ENCODE peak calls at places on chromosomes 3 and 15, in four cellular contexts. One of them, this sample, is unnamed.

GRCh38 chr3:131903988-131904415 is 130.8 kb downstream of the CPNE4 start:
- DNase-seq in IMR-90: peak; percentile 88
- DNase-seq in HFF-Myc: peak; percentile 79
- DNase-seq in aorta: no peak
- DNase-seq in this sample: no peak

GRCh38 chr3:115808239-115808638 is 184.9 kb downstream of the GAP43 start:
- DNase-seq in IMR-90: no peak
- DNase-seq in HFF-Myc: no peak
- DNase-seq in aorta: no peak
- DNase-seq in this sample: no peak

GRCh38 chr3:116963802-116964201 is 254.2 kb downstream of the TUSC7 start:
- DNase-seq in IMR-90: no peak
- DNase-seq in HFF-Myc: no peak
- DNase-seq in aorta: no peak
- DNase-seq in this sample: no peak

GRCh38 chr3:81888822-81889557 is 127.5 kb upstream of the GBE1 start:
- DNase-seq in IMR-90: peak; percentile 4
- DNase-seq in HFF-Myc: no peak
- DNase-seq in aorta: no peak
- DNase-seq in this sample: no peak

GRCh38 chr3:151724846-151725562 is 8.7 kb upstream of the AADACL2 start:
- DNase-seq in IMR-90: peak; percentile 42
- DNase-seq in HFF-Myc: peak; percentile 20
- DNase-seq in aorta: no peak
- DNase-seq in this sample: no peak

GRCh38 chr15:100220058-100220728 is 121.6 kb downstream of the ADAMTS17 start:
- DNase-seq in IMR-90: no peak
- DNase-seq in HFF-Myc: no peak
- DNase-seq in aorta: no peak
- DNase-seq in this sample: no peak

GRCh38 chr3:75294124-75294523 is 370.0 kb upstream of the FRG2C start:
- DNase-seq in IMR-90: peak; percentile 35
- DNase-seq in HFF-Myc: peak; percentile 1
- DNase-seq in aorta: peak; percentile 75
- DNase-seq in this sample: no peak

GRCh38 chr3:141366285-141367037 is 1.8 kb upstream of the ZBTB38 start:
- DNase-seq in IMR-90: peak; percentile 99
- DNase-seq in HFF-Myc: peak; percentile 96
- DNase-seq in aorta: no peak
- DNase-seq in this sample: no peak

GRCh38 chr3:29331830-29332637 is 51.2 kb downstream of the RBMS3 start:
- DNase-seq in IMR-90: no peak
- DNase-seq in HFF-Myc: no peak
- DNase-seq in aorta: no peak
- DNase-seq in this sample: no peak

GRCh38 chr15:70093070-70093469 is 4.6 kb downstream of the TLE3 start:
- DNase-seq in IMR-90: no peak
- DNase-seq in HFF-Myc: no peak
- DNase-seq in aorta: no peak
- DNase-seq in this sample: no peak

GRCh38 chr3:39147711-39148115 is 5.7 kb downstream of the CSRNP1 start:
- DNase-seq in IMR-90: peak; percentile 55
- DNase-seq in HFF-Myc: peak; percentile 45
- DNase-seq in aorta: no peak
- DNase-seq in this sample: no peak

GRCh38 chr3:59247402-59247841 is 197.6 kb upstream of the CFAP20DC start:
- DNase-seq in IMR-90: peak; percentile 52
- DNase-seq in HFF-Myc: no peak
- DNase-seq in aorta: no peak
- DNase-seq in this sample: peak; percentile 66

GRCh38 chr15:83057660-83058376 is 9.2 kb downstream of the BTBD1 start:
- DNase-seq in IMR-90: no peak
- DNase-seq in HFF-Myc: no peak
- DNase-seq in aorta: no peak
- DNase-seq in this sample: no peak

GRCh38 chr3:178385280-178385952 is 150.8 kb upstream of the KCNMB2 start:
- DNase-seq in IMR-90: peak; percentile 51
- DNase-seq in HFF-Myc: no peak
- DNase-seq in aorta: no peak
- DNase-seq in this sample: no peak

GRCh38 chr3:30826381-30827061 is 67.9 kb downstream of the GADL1 start:
- DNase-seq in IMR-90: no peak
- DNase-seq in HFF-Myc: no peak
- DNase-seq in aorta: no peak
- DNase-seq in this sample: no peak

GRCh38 chr3:88030200-88030599 is 28.6 kb downstream of the CGGBP1 start:
- DNase-seq in IMR-90: no peak
- DNase-seq in HFF-Myc: no peak
- DNase-seq in aorta: no peak
- DNase-seq in this sample: no peak

GRCh38 chr3:69250014-69250413 is 127.6 kb upstream of the LMOD3 start:
- DNase-seq in IMR-90: no peak
- DNase-seq in HFF-Myc: no peak
- DNase-seq in aorta: no peak
- DNase-seq in this sample: peak; percentile 53

GRCh38 chr3:128232421-128233180 is 79.3 kb downstream of the EEFSEC start:
- DNase-seq in IMR-90: no peak
- DNase-seq in HFF-Myc: no peak
- DNase-seq in aorta: no peak
- DNase-seq in this sample: no peak

GRCh38 chr3:40306336-40306735 is 3.2 kb upstream of the EIF1B start:
- DNase-seq in IMR-90: peak; percentile 62
- DNase-seq in HFF-Myc: no peak
- DNase-seq in aorta: no peak
- DNase-seq in this sample: no peak

GRCh38 chr3:61634678-61635077 is 73.3 kb downstream of the PTPRG start:
- DNase-seq in IMR-90: peak; percentile 36
- DNase-seq in HFF-Myc: no peak
- DNase-seq in aorta: no peak
- DNase-seq in this sample: peak; percentile 89

GRCh38 chr3:32474201-32474600 is 28.5 kb downstream of the CMTM6 start:
- DNase-seq in IMR-90: no peak
- DNase-seq in HFF-Myc: no peak
- DNase-seq in aorta: no peak
- DNase-seq in this sample: no peak

GRCh38 chr3:42501321-42501680 is 1.1 kb upstream of the VIPR1 start:
- DNase-seq in IMR-90: no peak
- DNase-seq in HFF-Myc: no peak
- DNase-seq in aorta: peak; percentile 74
- DNase-seq in this sample: no peak

GRCh38 chr3:147421184-147421912 is 12.2 kb downstream of the ZIC1 start:
- DNase-seq in IMR-90: no peak
- DNase-seq in HFF-Myc: no peak
- DNase-seq in aorta: no peak
- DNase-seq in this sample: no peak

GRCh38 chr3:179229177-179229576 is 21.7 kb downstream of the KCNMB3 start:
- DNase-seq in IMR-90: no peak
- DNase-seq in HFF-Myc: no peak
- DNase-seq in aorta: no peak
- DNase-seq in this sample: no peak

GRCh38 chr15:73956276-73957086 is 30.2 kb downstream of the LOXL1 start:
- DNase-seq in IMR-90: peak; percentile 92
- DNase-seq in HFF-Myc: peak; percentile 51
- DNase-seq in aorta: peak; percentile 88
- DNase-seq in this sample: no peak

GRCh38 chr3:135973846-135974245 is 8.3 kb downstream of the PPP2R3A start:
- DNase-seq in IMR-90: no peak
- DNase-seq in HFF-Myc: no peak
- DNase-seq in aorta: no peak
- DNase-seq in this sample: no peak

GRCh38 chr3:177574232-177574856 is 377.1 kb upstream of the TBL1XR1 start:
- DNase-seq in IMR-90: peak; percentile 81
- DNase-seq in HFF-Myc: no peak
- DNase-seq in aorta: no peak
- DNase-seq in this sample: peak; percentile 17

GRCh38 chr3:45341876-45342275 is 46.5 kb upstream of the LARS2 start:
- DNase-seq in IMR-90: no peak
- DNase-seq in HFF-Myc: no peak
- DNase-seq in aorta: no peak
- DNase-seq in this sample: no peak

GRCh38 chr3:45345849-45346535 is 42.4 kb upstream of the LARS2 start:
- DNase-seq in IMR-90: no peak
- DNase-seq in HFF-Myc: no peak
- DNase-seq in aorta: no peak
- DNase-seq in this sample: no peak

GRCh38 chr3:45343947-45344346 is 44.4 kb upstream of the LARS2 start:
- DNase-seq in IMR-90: peak; percentile 18
- DNase-seq in HFF-Myc: no peak
- DNase-seq in aorta: no peak
- DNase-seq in this sample: no peak

GRCh38 chr3:45350643-45351042 is 37.7 kb upstream of the LARS2 start:
- DNase-seq in IMR-90: no peak
- DNase-seq in HFF-Myc: no peak
- DNase-seq in aorta: no peak
- DNase-seq in this sample: no peak

DNA sequence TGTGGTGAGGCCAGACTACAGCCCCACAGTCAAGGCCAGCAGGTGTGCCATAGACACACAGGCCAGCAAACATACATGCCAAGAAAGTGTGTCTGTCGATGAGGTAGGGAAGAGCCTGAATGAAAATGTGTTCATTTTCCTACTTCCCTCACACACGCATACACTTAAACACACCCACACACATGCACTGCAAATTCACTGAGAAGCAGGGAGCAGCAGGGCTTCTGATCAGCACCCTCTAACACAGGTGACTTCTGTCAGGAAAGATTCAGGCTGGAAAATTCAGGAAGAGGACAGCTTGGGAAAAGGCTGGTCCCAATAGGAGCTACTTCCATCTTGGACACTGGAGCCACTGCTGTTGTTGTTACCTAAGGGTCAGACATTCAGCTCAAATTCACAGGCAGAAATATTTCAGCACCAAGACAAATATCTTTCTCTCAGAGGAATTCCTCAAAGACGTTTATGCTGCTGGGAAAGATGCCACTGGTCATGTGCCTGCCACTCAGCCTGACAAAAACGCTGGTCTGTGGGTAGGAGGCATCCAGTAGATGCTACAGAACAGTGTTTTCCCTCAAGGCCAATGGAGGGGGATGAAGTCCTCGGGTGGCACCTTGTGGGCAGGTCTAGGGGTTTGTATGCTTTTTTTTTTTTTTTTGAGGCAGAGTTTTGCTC is 40.9 kb upstream of the LARS2 start:
- DNase-seq in IMR-90: peak; percentile 18
- DNase-seq in HFF-Myc: no peak
- DNase-seq in aorta: no peak
- DNase-seq in this sample: no peak
- H3K4me3 ChIP-seq in IMR-90: no peak overlapping the region
- H3K4me3 ChIP-seq in HFF-Myc: no peak overlapping the region
- H3K4me3 ChIP-seq in aorta: no peak overlapping the region
- H3K4me3 ChIP-seq in this sample: no peak overlapping the region

DNA sequence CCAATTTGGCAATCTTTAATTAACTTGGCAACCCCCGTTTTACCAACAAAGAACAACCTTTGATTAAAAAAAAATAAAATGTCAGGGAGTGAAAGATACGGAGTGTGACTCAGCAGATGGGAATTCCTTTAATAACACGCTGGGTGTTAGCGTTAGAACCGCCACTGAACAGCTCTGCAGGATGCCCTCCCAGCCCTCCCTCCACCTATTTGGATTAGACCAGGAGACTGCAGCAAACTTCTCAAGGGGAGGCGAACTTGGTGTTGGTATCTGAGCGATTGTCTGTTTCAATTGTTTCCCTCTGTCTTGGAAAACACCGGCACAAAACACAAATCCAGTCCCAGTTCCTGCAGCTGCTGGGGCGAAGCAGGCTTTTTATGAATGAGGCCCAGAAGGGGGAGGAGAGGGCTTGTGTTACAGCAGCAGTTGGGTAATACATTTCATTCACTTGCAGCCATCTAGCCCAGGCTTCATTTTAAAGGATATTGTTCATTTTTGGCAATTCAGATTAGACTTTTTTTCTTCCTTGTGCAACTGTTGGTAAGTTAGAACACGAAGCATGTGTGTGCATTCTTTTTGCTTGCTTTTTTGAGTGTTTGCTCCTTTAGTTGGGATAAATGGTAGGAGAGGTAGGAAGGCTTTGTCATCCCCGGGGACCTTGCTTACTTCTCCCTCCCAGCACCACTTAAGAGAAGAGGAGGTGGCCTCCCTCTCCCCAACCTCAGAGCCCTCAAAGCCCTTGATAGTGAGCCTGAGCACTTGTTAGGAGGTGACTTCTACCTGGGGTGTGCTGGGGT is 152.3 kb downstream of the IGF1R start:
- DNase-seq in IMR-90: peak; percentile 86
- DNase-seq in HFF-Myc: peak; percentile 26
- DNase-seq in aorta: no peak
- DNase-seq in this sample: no peak
- H3K4me3 ChIP-seq in IMR-90: no peak overlapping the region
- H3K4me3 ChIP-seq in HFF-Myc: no peak overlapping the region
- H3K4me3 ChIP-seq in aorta: no peak overlapping the region
- H3K4me3 ChIP-seq in this sample: no peak overlapping the region

DNA sequence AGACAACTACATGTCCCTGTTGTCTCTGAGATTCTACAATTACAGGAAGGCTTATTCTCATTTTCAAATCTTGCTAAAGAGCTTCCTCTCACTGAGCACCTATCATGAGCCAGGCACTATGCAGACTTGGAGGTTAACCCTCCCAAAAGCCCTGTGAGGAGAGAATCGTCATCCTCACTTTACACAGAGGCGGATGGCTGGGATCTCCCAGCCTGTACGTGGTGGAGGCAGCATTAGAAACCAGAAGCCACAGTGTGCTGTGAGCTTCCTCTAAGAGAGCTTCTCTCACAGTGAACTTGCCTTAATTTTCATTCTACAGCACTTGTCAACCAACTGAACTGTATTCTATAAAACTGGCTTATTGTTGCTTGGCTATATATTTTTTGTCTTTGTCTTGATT is 6.1 kb upstream of the DGKG start:
- DNase-seq in IMR-90: no peak
- DNase-seq in HFF-Myc: no peak
- DNase-seq in aorta: no peak
- DNase-seq in this sample: no peak
- H3K4me3 ChIP-seq in IMR-90: no peak overlapping the region
- H3K4me3 ChIP-seq in HFF-Myc: no peak overlapping the region
- H3K4me3 ChIP-seq in aorta: no peak overlapping the region
- H3K4me3 ChIP-seq in this sample: no peak overlapping the region

DNA sequence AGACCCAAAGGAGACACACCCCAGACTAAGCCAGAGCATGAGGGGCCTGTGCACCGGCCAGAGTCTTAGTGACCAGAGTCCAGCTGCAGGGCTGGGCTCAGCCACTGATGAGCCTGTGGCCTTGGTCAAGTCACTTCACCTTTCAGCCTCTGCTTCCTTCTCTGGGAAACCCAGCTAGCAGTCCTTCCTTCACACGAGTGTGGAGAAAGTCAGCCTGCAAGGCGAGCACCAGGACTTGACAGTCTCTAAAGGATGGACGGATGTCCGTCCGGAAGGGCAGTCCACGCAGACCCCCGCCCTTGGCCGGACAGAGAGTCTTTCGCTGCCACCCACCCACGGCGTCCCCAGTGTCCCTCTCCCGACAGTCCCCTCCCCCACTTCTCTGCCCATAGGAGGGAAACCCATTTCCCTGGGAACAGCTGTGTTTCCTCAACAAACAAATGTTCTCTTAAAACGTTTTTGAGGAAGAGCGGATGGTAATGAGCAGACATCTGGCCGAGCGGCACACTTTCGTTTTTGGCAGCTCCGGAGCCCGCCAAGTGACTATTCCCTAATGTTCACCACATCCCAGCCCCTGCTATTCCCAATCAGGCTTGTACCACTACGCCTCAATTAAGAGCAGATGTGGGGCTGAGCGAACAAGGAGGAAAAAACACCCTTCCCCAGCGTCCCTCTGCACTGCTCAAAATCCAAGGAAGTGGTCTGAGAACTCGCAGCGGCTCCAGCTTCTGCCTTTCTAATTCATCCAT is 129.1 kb upstream of the SMAD3 start:
- DNase-seq in IMR-90: peak; percentile 64
- DNase-seq in HFF-Myc: peak; percentile 81
- DNase-seq in aorta: no peak
- DNase-seq in this sample: no peak
- H3K4me3 ChIP-seq in IMR-90: peak overlapping the region; percentile 39
- H3K4me3 ChIP-seq in HFF-Myc: peak overlapping the region; percentile 45
- H3K4me3 ChIP-seq in aorta: peak overlapping the region; percentile 8
- H3K4me3 ChIP-seq in this sample: no peak overlapping the region

This sample was measured in LNCaP clone FGC.